ENCODE peak calls at places on chromosomes 6 and 20, in eight cellular contexts. W is fibroblast of pulmonary artery, I is neural progenitor cell, N is suprapubic skin, R is transverse colon, Z is Caco-2, S is tibial nerve, E is sigmoid colon. X is an unnamed sample.

GRCh38 chr20:45111799-45112471 is 3.0 kb downstream of the WFDC5 start:
- DNase-seq in W (peak), I (peak), N (no peak), R (no peak), Z (peak), S (no peak), E (no peak), X (no peak)

GRCh38 chr6:43742931-43743632 is 26.9 kb upstream of the VEGFA start:
- DNase-seq in W (no peak), I (no peak), N (peak), R (no peak), Z (no peak), S (no peak), E (peak), X (no peak)

GRCh38 chr20:56171087-56172012 is 77.2 kb upstream of the MC3R start:
- DNase-seq in W (no peak), I (peak), N (no peak), R (no peak), Z (peak), S (no peak), E (no peak), X (no peak)

GRCh38 chr6:88074791-88075190 is 27.1 kb downstream of the SPACA1 start:
- DNase-seq in W (no peak), I (no peak), N (no peak), R (no peak), Z (no peak), S (no peak), E (no peak), X (no peak)

GRCh38 chr6:143872211-143872610 is 7.9 kb downstream of the ZC2HC1B start:
- DNase-seq in W (peak), I (no peak), N (no peak), R (no peak), Z (no peak), S (no peak), E (no peak), X (no peak)

GRCh38 chr20:6162239-6162638 is 39.4 kb upstream of the FERMT1 start:
- DNase-seq in W (peak), I (no peak), N (no peak), R (no peak), Z (no peak), S (peak), E (peak), X (no peak)

GRCh38 chr6:132405143-132405915 is 4.1 kb upstream of the MOXD1 start:
- DNase-seq in W (no peak), I (no peak), N (no peak), R (no peak), Z (no peak), S (no peak), E (no peak), X (no peak)

GRCh38 chr6:152573762-152574161 is 63.4 kb downstream of the SYNE1 start:
- DNase-seq in W (no peak), I (no peak), N (no peak), R (no peak), Z (no peak), S (no peak), E (no peak), X (no peak)

GRCh38 chr6:38730136-38730862 is 15.2 kb downstream of the DNAH8 start:
- DNase-seq in W (no peak), I (no peak), N (no peak), R (no peak), Z (no peak), S (no peak), E (no peak), X (no peak)

DNA sequence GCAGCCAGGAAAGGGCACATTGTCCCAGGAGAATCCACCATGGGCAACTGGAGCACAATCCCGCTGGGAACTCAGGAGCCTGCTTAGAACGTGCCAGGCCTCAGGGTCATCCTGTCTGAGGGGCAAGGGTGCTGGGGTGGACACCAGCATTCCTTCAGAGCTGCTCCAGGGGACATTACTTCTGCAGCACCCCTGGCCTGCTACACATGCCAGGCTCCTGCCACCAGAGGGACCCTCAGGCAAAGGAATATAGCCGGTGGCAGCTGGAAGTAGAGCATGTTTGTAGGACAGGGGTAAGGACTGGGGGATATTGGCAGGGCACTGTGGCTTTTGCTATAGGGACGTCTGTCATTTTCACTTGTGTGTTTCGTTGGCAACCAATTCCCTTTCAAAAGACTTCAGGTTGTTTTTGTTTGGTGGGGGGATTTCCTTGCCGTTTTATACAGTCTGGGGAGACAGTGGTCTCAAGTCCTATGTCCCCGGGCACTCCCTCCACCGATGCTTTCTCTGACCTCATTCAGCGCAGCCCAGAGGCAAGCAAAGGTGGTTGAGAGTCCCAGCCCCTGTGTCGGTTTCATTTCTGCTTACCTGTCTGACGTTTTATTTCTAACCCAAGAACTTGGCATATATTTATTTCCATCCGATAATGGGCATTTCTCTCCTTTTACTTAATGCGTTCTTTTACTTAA is 130.8 kb downstream of the JPH2 start:
- DNase-seq in W (no peak), I (peak), N (peak), R (peak), Z (peak), S (no peak), E (peak), X (no peak)
- TF ChIP-seq CTCF in W (peak), I (peak), N (no peak), R (peak), Z (peak), S (no peak), E (no peak), X (peak)

DNA sequence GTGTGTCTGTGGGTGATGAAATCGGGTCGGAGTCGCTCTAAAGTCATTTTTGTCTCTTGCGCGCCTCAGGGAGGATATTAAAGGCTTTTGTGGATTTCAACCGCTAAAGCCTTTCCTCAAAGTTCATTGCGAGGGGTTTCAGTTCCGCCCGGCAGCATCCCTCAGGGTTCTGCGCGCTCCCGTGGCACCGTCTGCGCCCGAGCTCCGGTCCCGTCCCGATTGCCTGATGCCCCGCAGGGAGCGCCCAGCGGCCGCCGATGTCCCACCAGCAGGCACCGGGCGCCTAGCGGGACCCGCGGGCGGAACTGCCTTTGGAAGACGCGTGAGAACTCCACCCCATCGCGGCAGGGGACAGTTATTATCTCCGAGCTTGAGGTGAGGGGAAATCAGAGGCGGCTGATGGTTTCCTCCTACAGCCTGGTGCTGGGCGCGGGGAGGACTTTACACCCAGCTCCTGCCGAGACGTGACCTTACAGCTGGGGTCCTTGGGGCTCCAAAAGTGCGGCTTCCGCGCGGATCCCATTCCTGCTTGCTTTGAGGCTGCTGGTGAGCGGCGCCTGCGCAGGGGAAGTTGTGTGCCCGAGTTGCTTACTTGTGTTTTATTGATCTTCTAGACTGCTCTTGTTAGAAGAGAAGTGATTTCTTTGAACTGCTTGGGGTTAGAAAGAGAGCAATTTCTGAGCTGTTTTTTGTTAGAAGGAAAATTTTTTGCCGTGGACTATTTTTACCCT is 27.1 kb downstream of the ULBP1 start:
- DNase-seq in W (no peak), I (peak), N (no peak), R (no peak), Z (peak), S (no peak), E (no peak), X (no peak)
- H3K4me3 ChIP-seq in W (no peak), I (peak), N (peak), R (peak), Z (peak), S (peak), E (peak), X (peak)

DNA sequence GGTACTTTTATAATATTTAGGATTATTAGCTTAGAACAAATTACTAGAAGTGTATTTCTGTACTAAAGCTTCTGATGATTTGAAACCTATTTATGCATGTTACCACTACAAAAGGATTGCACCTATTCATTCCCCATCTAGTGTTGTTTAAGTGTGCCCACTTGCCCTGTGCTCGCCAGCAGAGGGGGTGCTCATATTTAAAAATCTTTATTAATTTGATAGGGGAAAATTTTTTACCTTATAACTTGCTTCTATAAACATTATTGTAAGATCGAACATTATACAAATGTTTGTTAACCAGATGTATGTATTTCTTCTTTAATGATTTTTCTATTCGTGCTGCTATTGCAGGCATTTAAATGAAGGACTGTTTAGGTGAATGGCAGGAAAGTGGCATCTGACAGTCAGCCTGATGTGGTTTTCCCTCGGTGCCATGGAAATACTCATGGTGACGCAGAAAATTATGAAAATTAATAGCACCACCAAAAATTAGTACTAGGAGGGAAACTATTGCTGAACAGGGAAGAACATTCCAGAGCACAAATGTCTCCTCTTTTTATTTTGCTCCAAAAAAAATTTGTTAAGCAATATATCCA is 44.1 kb upstream of the FNDC1 start:
- DNase-seq in W (no peak), I (no peak), N (no peak), R (no peak), Z (no peak), S (no peak), E (no peak), X (no peak)
- TF ChIP-seq CTCF in W (peak), I (peak), N (no peak), R (no peak), Z (no peak), S (no peak), E (no peak), X (peak)

DNA sequence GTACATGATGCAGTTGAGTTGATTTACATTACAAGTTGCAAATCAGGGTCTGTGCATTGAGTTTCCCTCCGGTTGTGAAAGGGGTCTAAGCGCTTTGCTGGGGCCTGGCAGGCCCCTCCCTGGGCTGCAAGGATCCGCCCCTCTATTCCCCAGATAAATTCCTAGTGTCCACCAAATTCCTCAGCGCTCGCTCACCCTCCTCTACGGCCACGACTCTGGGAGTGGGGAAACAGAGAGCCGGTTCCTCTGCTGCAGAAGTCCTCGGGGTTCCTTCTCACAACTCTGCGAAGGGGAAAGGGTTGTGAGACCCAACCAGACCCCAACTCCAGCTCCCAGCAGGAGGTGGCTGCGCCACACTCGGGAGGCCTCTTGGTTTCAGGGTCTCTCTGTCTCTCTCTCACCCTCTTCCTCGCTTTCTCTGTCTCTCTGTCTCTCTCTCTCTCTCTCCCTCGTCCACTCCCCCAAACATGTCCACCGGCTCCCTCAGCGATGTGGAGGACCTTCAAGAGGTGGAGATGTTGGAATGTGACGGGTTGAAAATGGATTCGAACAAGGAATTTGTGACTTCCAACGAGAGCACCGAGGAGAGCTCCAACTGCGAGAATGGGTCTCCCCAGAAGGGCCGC is at the start of gene TCF21:
- DNase-seq in W (peak), I (peak), N (no peak), R (peak), Z (no peak), S (no peak), E (peak), X (no peak)
- H3K4me3 ChIP-seq in W (peak), I (peak), N (peak), R (peak), Z (no peak), S (peak), E (peak), X (no peak)

DNA sequence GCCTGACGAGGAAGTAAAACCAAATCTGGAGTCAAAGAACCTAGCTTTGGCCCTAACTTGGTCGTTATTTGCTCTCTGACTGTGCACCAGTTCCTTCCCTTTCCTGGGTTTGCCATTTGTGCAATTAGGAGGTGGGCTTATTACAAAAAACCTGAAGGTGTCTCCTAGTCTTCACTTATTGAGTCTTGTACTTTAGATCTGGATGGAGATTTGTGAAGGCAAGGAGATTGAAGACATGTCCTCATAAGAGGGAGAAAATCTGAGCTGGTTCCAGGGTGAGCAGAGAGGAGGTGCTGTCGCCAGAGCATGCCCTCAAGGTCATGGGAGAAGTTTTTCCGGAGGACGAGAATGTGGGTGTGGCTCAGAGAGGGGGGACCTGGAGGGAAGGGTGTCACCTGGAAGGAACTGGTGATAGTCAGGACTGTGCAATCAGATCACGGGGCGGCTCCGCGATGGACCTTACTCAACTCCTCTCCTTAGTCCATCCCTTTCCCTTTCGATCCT is 703 bp upstream of the ACSS2 start:
- DNase-seq in W (no peak), I (no peak), N (no peak), R (no peak), Z (no peak), S (no peak), E (no peak), X (no peak)
- TF ChIP-seq CTCF in W (peak), I (peak), N (no peak), R (peak), Z (no peak), S (no peak), E (no peak), X (no peak)